ENCODE peak calls at places on chromosomes 2 and 18, in seven cellular contexts. O is lower lobe of right lung, P is A549, N is colonic mucosa, H is GM23338, W is heart left ventricle, L is IMR-90. D is an unnamed sample.
A peak's percentile ranks its signal among the peaks of the same experiment; 100 is the strongest.

GRCh38 chr2:20223345-20224190 is 1.4 kb downstream of the SDC1 start:
- DNase-seq in O (peak; percentile 61), P (peak; percentile 87), N (no peak), H (peak; percentile 70), W (no peak), L (peak; percentile 42), D (no peak)

GRCh38 chr2:29749843-29750242 is 171.5 kb downstream of the ALK start:
- DNase-seq in O (no peak), P (no peak), N (no peak), H (no peak), W (no peak), L (no peak), D (no peak)

GRCh38 chr2:68767031-68767961 is 32.7 kb downstream of the ARHGAP25 start:
- DNase-seq in O (no peak), P (no peak), N (peak; percentile 29), H (no peak), W (no peak), L (no peak), D (no peak)

GRCh38 chr2:36178384-36178783 is 177.2 kb upstream of the CRIM1 start:
- DNase-seq in O (no peak), P (no peak), N (no peak), H (no peak), W (no peak), L (no peak), D (no peak)

GRCh38 chr2:98233941-98234340 is 112.3 kb upstream of the CNGA3 start:
- DNase-seq in O (no peak), P (no peak), N (no peak), H (no peak), W (no peak), L (no peak), D (no peak)

GRCh38 chr2:239476029-239476756 is 75.4 kb upstream of the HDAC4 start:
- DNase-seq in O (no peak), P (no peak), N (no peak), H (no peak), W (no peak), L (no peak), D (no peak)

GRCh38 chr2:239532859-239533258 is 132.0 kb upstream of the HDAC4 start:
- DNase-seq in O (no peak), P (no peak), N (no peak), H (no peak), W (no peak), L (no peak), D (no peak)

GRCh38 chr2:217995741-217996141 is 7.1 kb downstream of the TNS1 start:
- DNase-seq in O (no peak), P (no peak), N (peak; percentile 50), H (no peak), W (no peak), L (no peak), D (no peak)

GRCh38 chr18:69900941-69901340 is 46.7 kb downstream of the CD226 start:
- DNase-seq in O (no peak), P (no peak), N (no peak), H (no peak), W (no peak), L (no peak), D (no peak)

GRCh38 chr18:31581498-31582197 is 10.0 kb upstream of the TTR start:
- DNase-seq in O (no peak), P (no peak), N (no peak), H (no peak), W (no peak), L (peak; percentile 18), D (no peak)

GRCh38 chr2:120229341-120229740 is 6.1 kb upstream of the TMEM185B start:
- DNase-seq in O (no peak), P (no peak), N (no peak), H (no peak), W (no peak), L (no peak), D (no peak)

GRCh38 chr2:120230515-120231471 is 7.6 kb upstream of the TMEM185B start:
- DNase-seq in O (no peak), P (no peak), N (peak; percentile 56), H (no peak), W (no peak), L (no peak), D (no peak)

GRCh38 chr2:120231564-120231973 is 8.4 kb upstream of the TMEM185B start:
- DNase-seq in O (no peak), P (no peak), N (no peak), H (no peak), W (no peak), L (no peak), D (no peak)

GRCh38 chr2:120233292-120233691 is 10.1 kb upstream of the TMEM185B start:
- DNase-seq in O (no peak), P (no peak), N (no peak), H (no peak), W (no peak), L (no peak), D (no peak)

DNA sequence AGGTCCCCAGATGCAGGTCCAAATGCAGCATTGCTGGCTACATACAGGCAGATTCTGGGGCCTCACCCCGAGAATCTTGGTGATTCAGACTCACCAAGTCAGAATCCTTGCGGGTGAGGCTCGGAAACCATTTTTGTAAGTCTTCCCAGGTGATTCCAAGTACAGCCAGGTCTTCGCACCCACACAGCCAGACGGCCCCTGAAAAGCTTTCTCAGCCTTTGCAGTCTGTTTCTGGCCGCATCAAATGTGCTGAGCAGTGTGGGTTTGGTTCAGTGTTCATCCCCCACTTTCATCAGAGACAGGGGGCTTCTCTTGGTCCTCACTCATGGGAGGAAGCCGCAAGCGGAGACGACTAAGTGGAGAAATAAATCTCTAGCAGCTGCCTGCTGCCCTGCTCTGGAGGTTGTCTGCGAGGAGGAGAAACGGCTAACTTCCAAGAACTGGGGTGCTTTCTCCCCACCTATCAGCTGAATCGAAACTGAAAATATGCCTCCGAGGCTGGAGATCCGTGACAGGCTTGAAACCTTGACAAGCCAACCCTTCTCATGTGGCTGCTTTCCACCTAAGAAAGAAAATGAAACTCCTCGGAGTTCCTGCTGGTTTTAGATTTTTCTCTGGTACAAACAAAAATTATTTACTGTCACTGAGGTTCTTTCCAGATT is 8.9 kb upstream of the TMEM185B start:
- DNase-seq in O (no peak), P (no peak), N (no peak), H (no peak), W (no peak), L (peak; percentile 50), D (no peak)
- H3K4me1 ChIP-seq in O (peaks cover 21% of the 10 kb centered on the region), P (peaks cover 17% of the 10 kb centered on the region), N (peaks cover 15% of the 10 kb centered on the region), H (no peaks in the 10 kb centered on the region), W (peaks cover 37% of the 10 kb centered on the region), L (peaks cover 2% of the 10 kb centered on the region), D (peaks cover 6% of the 10 kb centered on the region)

GRCh38 chr2:168244318-168244717 is 3.1 kb downstream of the STK39 start:
- DNase-seq in O (no peak), P (no peak), N (peak; percentile 68), H (no peak), W (no peak), L (no peak), D (no peak)
- H3K4me3 ChIP-seq in O (no peak overlapping the region), P (no peak overlapping the region), N (no peak overlapping the region), H (no peak overlapping the region), W (no peak overlapping the region), L (no peak overlapping the region), D (no peak overlapping the region)

DNA sequence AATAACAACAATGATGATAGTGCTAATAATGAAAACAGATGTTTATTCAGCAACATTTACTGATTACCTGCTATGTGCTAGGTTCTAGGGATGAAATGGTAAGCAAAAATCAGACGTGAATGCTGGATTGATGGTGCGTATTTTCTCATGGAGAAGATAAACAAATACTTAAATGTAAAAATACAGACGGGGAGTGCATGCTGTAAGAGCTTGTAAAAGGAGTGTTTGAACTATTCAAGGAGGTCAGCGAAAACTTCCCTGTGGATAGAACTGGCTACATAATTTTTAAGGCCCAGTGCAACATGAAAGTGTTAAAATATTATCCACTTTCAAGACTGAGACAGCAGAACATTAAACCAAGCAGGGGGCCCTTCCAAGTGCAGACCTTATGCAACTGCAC is 22.1 kb downstream of the MTX2 start:
- DNase-seq in O (no peak), P (no peak), N (no peak), H (no peak), W (no peak), L (no peak), D (no peak)
- H3K4me1 ChIP-seq in O (peaks cover 7% of the 10 kb centered on the region), P (peaks cover 13% of the 10 kb centered on the region), N (no peaks in the 10 kb centered on the region), H (peaks cover 3% of the 10 kb centered on the region), W (peaks cover 12% of the 10 kb centered on the region), L (no peaks in the 10 kb centered on the region), D (no peaks in the 10 kb centered on the region)

DNA sequence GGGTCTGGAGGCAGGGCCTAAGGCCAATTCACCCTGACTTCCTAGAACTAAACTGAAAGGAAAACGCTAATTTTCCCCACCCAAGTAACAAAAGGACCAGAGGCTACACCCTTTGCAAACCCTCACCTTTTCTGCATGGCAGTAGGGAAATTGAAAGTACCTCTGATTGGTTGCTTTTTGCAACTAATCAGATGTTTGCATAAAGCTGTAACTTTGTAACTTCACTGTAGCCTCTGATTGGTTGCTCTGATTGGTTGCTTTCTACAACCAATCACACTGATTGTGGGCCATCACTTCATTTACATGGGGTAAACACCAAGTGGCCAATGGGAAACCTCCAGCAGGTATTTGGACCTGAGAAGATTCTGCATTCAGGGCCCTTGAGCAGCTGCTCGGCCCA is 20.8 kb downstream of the EIPR1 start:
- DNase-seq in O (no peak), P (no peak), N (no peak), H (peak; percentile 41), W (no peak), L (no peak), D (no peak)
- H3K4me3 ChIP-seq in O (no peak overlapping the region), P (no peak overlapping the region), N (no peak overlapping the region), H (no peak overlapping the region), W (no peak overlapping the region), L (no peak overlapping the region), D (no peak overlapping the region)

DNA sequence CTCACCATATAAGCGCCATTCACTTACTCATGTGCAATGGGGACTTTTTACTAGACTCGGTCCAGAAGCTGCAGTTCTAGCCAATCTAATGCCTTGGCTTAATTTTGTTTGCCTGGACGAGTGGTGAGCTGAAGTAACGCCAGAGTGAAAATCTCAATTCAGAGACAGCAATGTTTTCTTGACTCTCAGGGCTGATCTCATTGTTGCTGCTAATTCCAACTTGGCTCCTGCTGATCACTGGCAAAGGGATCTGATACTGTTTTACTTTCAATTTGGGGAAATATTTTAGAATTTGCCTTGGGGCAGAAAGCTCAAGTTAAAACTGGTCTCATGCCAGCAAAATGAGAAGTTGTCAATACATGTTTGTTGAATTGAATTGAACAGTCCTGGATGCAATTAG is 906.6 kb upstream of the CDH2 start:
- DNase-seq in O (no peak), P (no peak), N (no peak), H (no peak), W (no peak), L (peak; percentile 2), D (no peak)
- H3K4me1 ChIP-seq in O (no peaks in the 10 kb centered on the region), P (no peaks in the 10 kb centered on the region), N (no peaks in the 10 kb centered on the region), H (no peaks in the 10 kb centered on the region), W (no peaks in the 10 kb centered on the region), L (peaks cover 1% of the 10 kb centered on the region), D (no peaks in the 10 kb centered on the region)